ENCODE peak calls at places on chromosomes 6 and 20, in four cellular contexts. M is transverse colon, J is sigmoid colon, E is stomach. A is an unnamed sample.

GRCh38 chr6:167407239-167408064 is 82.6 kb downstream of the TTLL2 start:
- DNase-seq in M (no peak), J (no peak), E (no peak), A (no peak)

GRCh38 chr6:88761237-88762031 is 202.0 kb downstream of the RNGTT start:
- DNase-seq in M (no peak), J (no peak), E (no peak), A (no peak)

GRCh38 chr20:22771706-22772105 is 187.3 kb upstream of the FOXA2 start:
- DNase-seq in M (no peak), J (no peak), E (no peak), A (no peak)

GRCh38 chr6:7726416-7727149 is 684 bp downstream of the BMP6 start:
- DNase-seq in M (no peak), J (no peak), E (no peak), A (no peak)

GRCh38 chr6:4491501-4492260 is 284.5 kb upstream of the CDYL start:
- DNase-seq in M (no peak), J (no peak), E (no peak), A (no peak)

GRCh38 chr6:4967301-4968030 is 36.4 kb downstream of the RPP40 start:
- DNase-seq in M (no peak), J (no peak), E (no peak), A (no peak)

GRCh38 chr6:89122625-89123024 is 4.8 kb upstream of the SRSF12 start:
- DNase-seq in M (no peak), J (no peak), E (no peak), A (no peak)

GRCh38 chr6:119467478-119468081 is 118.0 kb upstream of the MAN1A1 start:
- DNase-seq in M (no peak), J (no peak), E (no peak), A (no peak)

GRCh38 chr6:152598858-152599537 is 38.2 kb downstream of the SYNE1 start:
- DNase-seq in M (no peak), J (no peak), E (no peak), A (no peak)

GRCh38 chr6:89564752-89565427 is 73.7 kb downstream of the LYRM2 start:
- DNase-seq in M (no peak), J (no peak), E (no peak), A (no peak)

GRCh38 chr6:101393291-101394251 is at the start of gene GRIK2:
- DNase-seq in M (peak), J (no peak), E (no peak), A (no peak)

GRCh38 chr20:19460386-19460785 is 247.9 kb downstream of the SLC24A3 start:
- DNase-seq in M (no peak), J (peak), E (no peak), A (no peak)

GRCh38 chr6:108589244-108589730 is 28.6 kb downstream of the FOXO3 start:
- DNase-seq in M (peak), J (peak), E (peak), A (peak)

GRCh38 chr6:142867988-142868818 is 76.8 kb downstream of the HIVEP2 start:
- DNase-seq in M (no peak), J (no peak), E (no peak), A (no peak)

DNA sequence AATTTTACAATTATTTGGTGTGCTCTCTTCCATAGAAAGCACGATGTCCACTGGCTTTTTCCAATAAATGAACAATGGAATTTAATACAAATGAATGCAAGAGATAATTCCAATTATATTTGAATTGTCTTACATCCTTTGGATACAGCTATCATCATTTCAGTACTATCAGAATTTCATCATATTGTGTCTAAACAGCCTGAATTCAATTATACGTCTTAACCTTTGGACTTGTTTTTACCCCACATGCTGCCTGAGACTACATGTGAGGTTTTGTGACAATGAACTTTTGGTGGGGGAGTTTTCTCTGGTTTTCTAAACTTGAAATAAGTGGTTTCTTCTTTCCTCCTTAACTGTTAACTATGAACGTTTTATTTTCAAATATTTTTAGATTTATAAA is 1176.0 kb downstream of the EPHA7 start:
- DNase-seq in M (no peak), J (no peak), E (no peak), A (no peak)
- TF ChIP-seq EP300 in M (no peak), J (no peak), E (no peak), A (no peak)

DNA sequence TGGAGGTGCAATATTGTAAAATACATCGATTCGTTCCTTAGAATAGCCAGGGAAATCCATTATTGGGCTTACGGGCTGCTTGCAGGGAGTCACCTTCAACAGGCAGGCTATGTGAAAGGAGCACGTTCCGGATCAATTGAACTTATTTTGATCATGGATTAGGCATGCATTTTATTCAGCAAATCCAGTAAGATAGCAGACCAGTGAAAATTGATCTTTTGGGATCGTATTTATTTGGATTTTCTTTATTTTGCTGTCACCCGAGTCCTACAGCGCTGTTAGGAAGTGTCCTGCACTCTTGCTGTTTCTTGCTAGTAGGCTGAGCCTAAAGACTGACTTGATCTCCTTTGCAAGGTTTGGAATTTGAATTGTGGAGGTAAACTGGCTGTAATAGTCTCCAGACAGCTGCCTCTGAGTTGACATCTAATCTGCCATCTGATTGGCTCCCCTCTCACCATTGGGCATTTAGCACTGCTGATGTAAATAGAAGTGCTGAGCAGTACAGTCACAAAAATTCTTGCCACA is 3.0 kb downstream of the ARID1B start:
- DNase-seq in M (peak), J (no peak), E (peak), A (no peak)
- TF ChIP-seq EP300 in M (no peak), J (no peak), E (no peak), A (no peak)

DNA sequence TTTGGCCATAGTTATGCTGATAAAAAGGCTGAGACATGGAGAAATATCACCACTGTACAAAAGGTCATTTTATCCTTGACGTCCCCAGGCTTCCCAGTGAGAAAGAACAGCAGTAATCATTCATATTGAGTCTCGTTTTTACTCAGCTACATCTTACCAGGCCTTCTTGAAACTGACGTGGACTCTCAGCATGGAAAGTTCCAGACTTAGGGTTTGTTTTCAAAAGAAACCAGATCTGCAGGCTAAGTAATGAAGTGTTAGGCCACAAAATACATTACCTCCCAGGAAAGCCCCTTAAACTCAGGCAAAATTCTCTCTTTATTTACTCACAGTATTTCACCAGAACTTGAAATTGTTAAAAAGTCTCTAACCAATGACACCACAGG is 370.2 kb upstream of the JARID2 start:
- DNase-seq in M (no peak), J (no peak), E (no peak), A (no peak)
- TF ChIP-seq EP300 in M (no peak), J (no peak), E (no peak), A (no peak)

GRCh38 chr20:63660622-63661021 is 2.5 kb downstream of the RTEL1 start:
- DNase-seq in M (no peak), J (no peak), E (no peak), A (no peak)
- TF ChIP-seq EP300 in M (no peak), J (no peak), E (no peak), A (no peak)

GRCh38 chr6:150717419-150717818 is 117.7 kb downstream of the PLEKHG1 start:
- DNase-seq in M (peak), J (no peak), E (peak), A (no peak)
- TF ChIP-seq EP300 in M (no peak), J (no peak), E (no peak), A (no peak)

GRCh38 chr6:158205220-158205944 is 37.2 kb downstream of the GTF2H5 start:
- DNase-seq in M (no peak), J (no peak), E (peak), A (no peak)

GRCh38 chr6:158204616-158205015 is 36.5 kb downstream of the GTF2H5 start:
- DNase-seq in M (no peak), J (no peak), E (no peak), A (no peak)

GRCh38 chr6:158206740-158207451 is 38.7 kb downstream of the GTF2H5 start:
- DNase-seq in M (no peak), J (no peak), E (no peak), A (no peak)

GRCh38 chr6:158208226-158208807 is 40.2 kb downstream of the GTF2H5 start:
- DNase-seq in M (no peak), J (no peak), E (no peak), A (no peak)

GRCh38 chr6:158207452-158207788 is 39.3 kb downstream of the GTF2H5 start:
- DNase-seq in M (no peak), J (no peak), E (no peak), A (no peak)
- TF ChIP-seq EP300 in M (no peak), J (no peak), E (no peak), A (no peak)